ENCODE peak calls at places on chromosomes 4 and X, in five cellular contexts. One of them, this sample, is unnamed.

GRCh38 chr4:155353923-155354540 is 22.7 kb downstream of the MAP9 start:
- DNase-seq in GM12878: no peak
- DNase-seq in HepG2: peak
- DNase-seq in WTC11: peak
- DNase-seq in K562: peak
- DNase-seq in this sample: peak

GRCh38 chrX:154658957-154659356 is 5.6 kb upstream of the CTAG2 start:
- DNase-seq in HepG2: no peak
- DNase-seq in WTC11: no peak
- DNase-seq in GM12878: no peak
- DNase-seq in K562: no peak
- DNase-seq in this sample: no peak

GRCh38 chr4:145882594-145882993 is 56.0 kb downstream of the ZNF827 start:
- DNase-seq in GM12878: no peak
- DNase-seq in K562: no peak
- DNase-seq in WTC11: no peak
- DNase-seq in HepG2: no peak
- DNase-seq in this sample: no peak

GRCh38 chr4:152460488-152460887 is 75.4 kb downstream of the FBXW7 start:
- DNase-seq in K562: no peak
- DNase-seq in HepG2: peak
- DNase-seq in WTC11: no peak
- DNase-seq in GM12878: peak
- DNase-seq in this sample: peak

GRCh38 chr4:77911091-77911490 is 48.5 kb downstream of the MRPL1 start:
- DNase-seq in K562: no peak
- DNase-seq in WTC11: no peak
- DNase-seq in GM12878: no peak
- DNase-seq in HepG2: no peak
- DNase-seq in this sample: no peak

GRCh38 chr4:16082424-16083216 is 1.2 kb downstream of the PROM1 start:
- DNase-seq in WTC11: peak
- DNase-seq in GM12878: no peak
- DNase-seq in K562: no peak
- DNase-seq in HepG2: peak
- DNase-seq in this sample: no peak

GRCh38 chrX:6386837-6387236 is 148.1 kb downstream of the VCX3A start:
- DNase-seq in GM12878: no peak
- DNase-seq in K562: no peak
- DNase-seq in WTC11: no peak
- DNase-seq in HepG2: no peak
- DNase-seq in this sample: no peak

GRCh38 chr4:86117781-86118302 is 242.0 kb downstream of the MAPK10 start:
- DNase-seq in GM12878: no peak
- DNase-seq in K562: no peak
- DNase-seq in HepG2: no peak
- DNase-seq in WTC11: no peak
- DNase-seq in this sample: peak

GRCh38 chr4:122003335-122003734 is 51.5 kb upstream of the TRPC3 start:
- DNase-seq in WTC11: peak
- DNase-seq in HepG2: peak
- DNase-seq in K562: peak
- DNase-seq in GM12878: peak
- DNase-seq in this sample: peak

GRCh38 chr4:38612996-38613395 is 51.0 kb upstream of the KLF3 start:
- DNase-seq in HepG2: no peak
- DNase-seq in K562: no peak
- DNase-seq in GM12878: no peak
- DNase-seq in WTC11: no peak
- DNase-seq in this sample: no peak

GRCh38 chr4:2712261-2712842 is 43.8 kb downstream of the TNIP2 start:
- DNase-seq in WTC11: no peak
- DNase-seq in K562: no peak
- DNase-seq in GM12878: no peak
- DNase-seq in HepG2: no peak
- DNase-seq in this sample: no peak

GRCh38 chrX:106726485-106727437 is at the start of gene RNF128:
- DNase-seq in WTC11: peak
- DNase-seq in GM12878: no peak
- DNase-seq in K562: no peak
- DNase-seq in HepG2: peak
- DNase-seq in this sample: peak

GRCh38 chrX:70442224-70442623 is 2.4 kb upstream of the DLG3 start:
- DNase-seq in GM12878: no peak
- DNase-seq in K562: no peak
- DNase-seq in HepG2: no peak
- DNase-seq in WTC11: no peak
- DNase-seq in this sample: no peak

GRCh38 chr4:177483271-177483670 is 41.0 kb upstream of the AGA start:
- DNase-seq in GM12878: no peak
- DNase-seq in WTC11: no peak
- DNase-seq in HepG2: no peak
- DNase-seq in K562: no peak
- DNase-seq in this sample: no peak

GRCh38 chrX:10769165-10769564 is 148.8 kb upstream of the MID1 start:
- DNase-seq in K562: peak
- DNase-seq in WTC11: no peak
- DNase-seq in GM12878: no peak
- DNase-seq in HepG2: no peak
- DNase-seq in this sample: peak

GRCh38 chr4:87523307-87523706 is 5.9 kb downstream of the SPARCL1 start:
- DNase-seq in GM12878: no peak
- DNase-seq in K562: no peak
- DNase-seq in HepG2: no peak
- DNase-seq in WTC11: no peak
- DNase-seq in this sample: no peak

GRCh38 chr4:80225628-80226027 is 28.3 kb downstream of the PRDM8 start:
- DNase-seq in HepG2: no peak
- DNase-seq in GM12878: no peak
- DNase-seq in K562: no peak
- DNase-seq in WTC11: no peak
- DNase-seq in this sample: no peak

GRCh38 chrX:10233696-10234095 is 76.9 kb downstream of the CLCN4 start:
- DNase-seq in GM12878: no peak
- DNase-seq in K562: no peak
- DNase-seq in WTC11: no peak
- DNase-seq in HepG2: no peak
- DNase-seq in this sample: no peak

GRCh38 chr4:69167300-69167699 is 47.2 kb downstream of the UGT2B11 start:
- DNase-seq in WTC11: no peak
- DNase-seq in HepG2: no peak
- DNase-seq in GM12878: no peak
- DNase-seq in K562: no peak
- DNase-seq in this sample: peak

GRCh38 chr4:13483142-13484044 is 747 bp downstream of the RAB28 start:
- DNase-seq in GM12878: no peak
- DNase-seq in WTC11: peak
- DNase-seq in K562: peak
- DNase-seq in HepG2: peak
- DNase-seq in this sample: peak

GRCh38 chrX:13911581-13911980 is 94.7 kb upstream of the GPM6B start:
- DNase-seq in GM12878: no peak
- DNase-seq in K562: no peak
- DNase-seq in HepG2: no peak
- DNase-seq in WTC11: no peak
- DNase-seq in this sample: no peak

GRCh38 chr4:53490965-53491622 is 100.2 kb downstream of the LNX1 start:
- DNase-seq in K562: peak
- DNase-seq in WTC11: peak
- DNase-seq in HepG2: peak
- DNase-seq in GM12878: no peak
- DNase-seq in this sample: peak

GRCh38 chr4:84814100-84814750 is 152.3 kb downstream of the WDFY3 start:
- DNase-seq in K562: no peak
- DNase-seq in GM12878: no peak
- DNase-seq in WTC11: no peak
- DNase-seq in HepG2: peak
- DNase-seq in this sample: peak

GRCh38 chrX:155215443-155216178 is 649 bp upstream of the VBP1 start:
- DNase-seq in WTC11: no peak
- DNase-seq in GM12878: no peak
- DNase-seq in K562: no peak
- DNase-seq in HepG2: no peak
- DNase-seq in this sample: no peak

GRCh38 chr4:30720656-30721352 is 635 bp downstream of the PCDH7 start:
- DNase-seq in WTC11: peak
- DNase-seq in HepG2: no peak
- DNase-seq in K562: no peak
- DNase-seq in GM12878: no peak
- DNase-seq in this sample: peak

GRCh38 chr4:152563209-152563608 is 27.3 kb upstream of the FBXW7 start:
- DNase-seq in WTC11: no peak
- DNase-seq in HepG2: no peak
- DNase-seq in GM12878: no peak
- DNase-seq in K562: no peak
- DNase-seq in this sample: no peak

GRCh38 chrX:110268395-110268794 is 49.5 kb downstream of the AMMECR1 start:
- DNase-seq in GM12878: no peak
- DNase-seq in WTC11: no peak
- DNase-seq in HepG2: no peak
- DNase-seq in K562: no peak
- DNase-seq in this sample: no peak

GRCh38 chr4:102247041-102247440 is 98.2 kb downstream of the SLC39A8 start:
- DNase-seq in HepG2: no peak
- DNase-seq in GM12878: no peak
- DNase-seq in K562: no peak
- DNase-seq in WTC11: no peak
- DNase-seq in this sample: no peak

GRCh38 chr4:18931643-18932373 is 910.3 kb upstream of the LCORL start:
- DNase-seq in HepG2: no peak
- DNase-seq in GM12878: no peak
- DNase-seq in K562: no peak
- DNase-seq in WTC11: no peak
- DNase-seq in this sample: no peak

GRCh38 chrX:118666521-118666920 is 60.9 kb upstream of the IL13RA1 start:
- DNase-seq in WTC11: no peak
- DNase-seq in GM12878: no peak
- DNase-seq in K562: no peak
- DNase-seq in HepG2: peak
- DNase-seq in this sample: peak

GRCh38 chr4:19155568-19155967 is 1096.1 kb upstream of the SLIT2 start:
- DNase-seq in WTC11: no peak
- DNase-seq in HepG2: no peak
- DNase-seq in K562: no peak
- DNase-seq in GM12878: no peak
- DNase-seq in this sample: no peak

GRCh38 chrX:31318866-31319265 is 247.0 kb upstream of the FTHL17 start:
- DNase-seq in K562: no peak
- DNase-seq in GM12878: no peak
- DNase-seq in HepG2: no peak
- DNase-seq in WTC11: no peak
- DNase-seq in this sample: no peak

GRCh38 chr4:6205584-6205965 is 5.2 kb upstream of the JAKMIP1 start:
- DNase-seq in HepG2: no peak
- DNase-seq in K562: no peak
- DNase-seq in GM12878: no peak
- DNase-seq in WTC11: no peak
- DNase-seq in this sample: no peak

GRCh38 chr4:4962928-4963327 is 56.3 kb downstream of the CYTL1 start:
- DNase-seq in HepG2: no peak
- DNase-seq in WTC11: no peak
- DNase-seq in GM12878: no peak
- DNase-seq in K562: no peak
- DNase-seq in this sample: no peak
- TF ChIP-seq ESRRA in HepG2: no peak
- TF ChIP-seq ESRRA in WTC11: no peak
- TF ChIP-seq ESRRA in GM12878: no peak
- TF ChIP-seq ESRRA in K562: no peak
- TF ChIP-seq ESRRA in this sample: no peak

GRCh38 chrX:47815901-47816845 is 20.5 kb upstream of the ZNF81 start:
- DNase-seq in GM12878: no peak
- DNase-seq in HepG2: no peak
- DNase-seq in WTC11: no peak
- DNase-seq in K562: no peak
- DNase-seq in this sample: peak

GRCh38 chrX:47817421-47817820 is 19.3 kb upstream of the ZNF81 start:
- DNase-seq in WTC11: no peak
- DNase-seq in HepG2: no peak
- DNase-seq in GM12878: no peak
- DNase-seq in K562: peak
- DNase-seq in this sample: no peak

GRCh38 chrX:47817897-47818296 is 18.8 kb upstream of the ZNF81 start:
- DNase-seq in WTC11: no peak
- DNase-seq in K562: no peak
- DNase-seq in GM12878: no peak
- DNase-seq in HepG2: no peak
- DNase-seq in this sample: no peak

GRCh38 chrX:47809065-47809788 is 27.5 kb upstream of the ZNF81 start:
- DNase-seq in K562: no peak
- DNase-seq in WTC11: no peak
- DNase-seq in HepG2: no peak
- DNase-seq in GM12878: no peak
- DNase-seq in this sample: no peak

DNA sequence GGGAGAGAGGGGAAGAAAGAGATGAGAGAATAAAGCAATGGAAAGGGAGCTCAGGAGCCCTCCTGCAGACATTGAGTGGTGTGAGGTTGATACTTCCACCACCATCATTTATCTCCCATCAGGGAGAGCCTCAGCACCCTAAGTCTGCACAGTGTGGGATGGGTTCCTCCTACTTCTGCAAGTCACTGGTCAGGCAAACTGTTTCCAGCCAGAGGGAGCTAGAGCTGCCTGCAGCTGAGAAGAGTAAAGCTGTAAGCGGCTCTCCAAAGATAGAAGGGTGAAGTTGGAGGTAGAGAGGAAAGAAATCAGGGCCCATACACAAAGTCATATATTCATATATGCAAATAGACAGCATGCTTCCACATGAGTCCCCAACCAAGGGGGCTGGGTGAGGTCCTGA is 21.8 kb upstream of the ZNF81 start:
- DNase-seq in K562: no peak
- DNase-seq in WTC11: no peak
- DNase-seq in GM12878: no peak
- DNase-seq in HepG2: no peak
- DNase-seq in this sample: no peak
- TF ChIP-seq ESRRA in K562: no peak
- TF ChIP-seq ESRRA in WTC11: no peak
- TF ChIP-seq ESRRA in GM12878: no peak
- TF ChIP-seq ESRRA in HepG2: no peak
- TF ChIP-seq ESRRA in this sample: no peak

GRCh38 chrX:19798423-19798822 is 89.0 kb downstream of the SH3KBP1 start:
- DNase-seq in HepG2: no peak
- DNase-seq in WTC11: no peak
- DNase-seq in GM12878: no peak
- DNase-seq in K562: no peak
- DNase-seq in this sample: no peak
- TF ChIP-seq ESRRA in HepG2: no peak
- TF ChIP-seq ESRRA in WTC11: no peak
- TF ChIP-seq ESRRA in GM12878: no peak
- TF ChIP-seq ESRRA in K562: no peak
- TF ChIP-seq ESRRA in this sample: no peak

DNA sequence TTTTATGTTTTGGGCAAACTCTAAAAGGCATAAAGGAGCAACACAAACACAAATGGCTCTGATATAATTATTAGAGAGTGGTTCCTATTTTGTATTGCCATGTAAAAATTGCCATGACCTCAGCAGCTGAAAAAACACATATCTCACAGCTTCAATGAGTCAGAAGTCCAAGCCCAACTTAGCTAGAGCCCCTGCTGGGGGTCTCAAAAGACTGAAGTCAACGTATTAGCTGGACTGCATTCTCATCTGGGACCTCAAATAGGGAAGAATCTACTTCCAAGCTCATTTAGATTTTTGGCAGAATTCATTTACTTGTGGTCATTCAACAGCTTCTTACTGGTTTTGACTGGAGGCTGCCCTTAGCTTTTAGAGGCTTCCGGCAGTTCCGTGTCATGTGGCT is 47.4 kb downstream of the FREM3 start:
- DNase-seq in K562: no peak
- DNase-seq in WTC11: no peak
- DNase-seq in HepG2: no peak
- DNase-seq in GM12878: no peak
- DNase-seq in this sample: no peak
- TF ChIP-seq ESRRA in K562: no peak
- TF ChIP-seq ESRRA in WTC11: no peak
- TF ChIP-seq ESRRA in HepG2: no peak
- TF ChIP-seq ESRRA in GM12878: no peak
- TF ChIP-seq ESRRA in this sample: no peak